ENCODE peak calls at places on chromosomes 5 and 9, in five cellular contexts. One of them, this sample, is unnamed.

GRCh38 chr5:142726188-142726731 is 40.4 kb upstream of the FGF1 start:
- DNase-seq in cardiac muscle cell: peak
- DNase-seq in kidney: no peak
- DNase-seq in mucosa of descending colon: no peak
- DNase-seq in naive B cell: no peak
- DNase-seq in this sample: no peak

GRCh38 chr9:35718726-35719511 is 13.1 kb downstream of the TLN1 start:
- DNase-seq in mucosa of descending colon: no peak
- DNase-seq in naive B cell: peak
- DNase-seq in kidney: peak
- DNase-seq in cardiac muscle cell: no peak
- DNase-seq in this sample: no peak

GRCh38 chr5:82351754-82352145 is 73.6 kb upstream of the RPS23 start:
- DNase-seq in mucosa of descending colon: no peak
- DNase-seq in naive B cell: peak
- DNase-seq in cardiac muscle cell: peak
- DNase-seq in kidney: no peak
- DNase-seq in this sample: no peak

GRCh38 chr9:135098400-135099105 is 11.1 kb downstream of the OLFM1 start:
- DNase-seq in mucosa of descending colon: no peak
- DNase-seq in naive B cell: no peak
- DNase-seq in kidney: no peak
- DNase-seq in cardiac muscle cell: peak
- DNase-seq in this sample: no peak

GRCh38 chr9:125172351-125172750 is 17.3 kb downstream of the PPP6C start:
- DNase-seq in cardiac muscle cell: peak
- DNase-seq in mucosa of descending colon: no peak
- DNase-seq in naive B cell: no peak
- DNase-seq in kidney: no peak
- DNase-seq in this sample: no peak

GRCh38 chr5:173412566-173412965 is 84.4 kb upstream of the STC2 start:
- DNase-seq in mucosa of descending colon: no peak
- DNase-seq in kidney: no peak
- DNase-seq in cardiac muscle cell: peak
- DNase-seq in naive B cell: no peak
- DNase-seq in this sample: no peak

GRCh38 chr5:104048231-104048630 is 485.6 kb upstream of the NUDT12 start:
- DNase-seq in naive B cell: no peak
- DNase-seq in kidney: no peak
- DNase-seq in cardiac muscle cell: no peak
- DNase-seq in mucosa of descending colon: no peak
- DNase-seq in this sample: no peak

GRCh38 chr5:115898656-115899055 is 56.9 kb downstream of the AP3S1 start:
- DNase-seq in naive B cell: no peak
- DNase-seq in kidney: no peak
- DNase-seq in cardiac muscle cell: peak
- DNase-seq in mucosa of descending colon: no peak
- DNase-seq in this sample: no peak

GRCh38 chr5:143059355-143059754 is 289.2 kb downstream of the ARHGAP26 start:
- DNase-seq in kidney: no peak
- DNase-seq in mucosa of descending colon: no peak
- DNase-seq in cardiac muscle cell: no peak
- DNase-seq in naive B cell: no peak
- DNase-seq in this sample: no peak

GRCh38 chr9:81824802-81825770 is 103.1 kb upstream of the SPATA31D4 start:
- DNase-seq in kidney: no peak
- DNase-seq in cardiac muscle cell: no peak
- DNase-seq in mucosa of descending colon: no peak
- DNase-seq in naive B cell: no peak
- DNase-seq in this sample: no peak

GRCh38 chr5:177473461-177473991 is at the start of gene DBN1:
- DNase-seq in kidney: no peak
- DNase-seq in cardiac muscle cell: peak
- DNase-seq in mucosa of descending colon: peak
- DNase-seq in naive B cell: no peak
- DNase-seq in this sample: peak

GRCh38 chr5:5257761-5258160 is 117.6 kb downstream of the ADAMTS16 start:
- DNase-seq in cardiac muscle cell: no peak
- DNase-seq in kidney: no peak
- DNase-seq in mucosa of descending colon: no peak
- DNase-seq in naive B cell: no peak
- DNase-seq in this sample: no peak

GRCh38 chr5:180178516-180179398 is 30.3 kb downstream of the RASGEF1C start:
- DNase-seq in kidney: no peak
- DNase-seq in cardiac muscle cell: no peak
- DNase-seq in naive B cell: no peak
- DNase-seq in mucosa of descending colon: no peak
- DNase-seq in this sample: no peak

GRCh38 chr9:127445851-127446719 is 5.1 kb downstream of the RPL12 start:
- DNase-seq in kidney: peak
- DNase-seq in mucosa of descending colon: no peak
- DNase-seq in cardiac muscle cell: no peak
- DNase-seq in naive B cell: no peak
- DNase-seq in this sample: no peak

GRCh38 chr5:72291601-72292000 is 28.4 kb downstream of the MRPS27 start:
- DNase-seq in cardiac muscle cell: no peak
- DNase-seq in naive B cell: no peak
- DNase-seq in kidney: no peak
- DNase-seq in mucosa of descending colon: no peak
- DNase-seq in this sample: no peak

GRCh38 chr9:117278020-117278419 is 136.8 kb downstream of the ASTN2 start:
- DNase-seq in cardiac muscle cell: no peak
- DNase-seq in kidney: no peak
- DNase-seq in mucosa of descending colon: no peak
- DNase-seq in naive B cell: no peak
- DNase-seq in this sample: no peak

GRCh38 chr5:166370928-166371690 is 1920.3 kb upstream of the WWC1 start:
- DNase-seq in kidney: no peak
- DNase-seq in mucosa of descending colon: no peak
- DNase-seq in cardiac muscle cell: peak
- DNase-seq in naive B cell: no peak
- DNase-seq in this sample: no peak

GRCh38 chr9:125694478-125694877 is 12.5 kb downstream of the MAPKAP1 start:
- DNase-seq in cardiac muscle cell: peak
- DNase-seq in kidney: no peak
- DNase-seq in mucosa of descending colon: no peak
- DNase-seq in naive B cell: no peak
- DNase-seq in this sample: no peak

GRCh38 chr5:163595851-163596399 is 90.5 kb downstream of the MAT2B start:
- DNase-seq in mucosa of descending colon: no peak
- DNase-seq in kidney: no peak
- DNase-seq in cardiac muscle cell: no peak
- DNase-seq in naive B cell: no peak
- DNase-seq in this sample: no peak

GRCh38 chr9:98808411-98808815 is 943 bp downstream of the GALNT12 start:
- DNase-seq in naive B cell: no peak
- DNase-seq in kidney: peak
- DNase-seq in mucosa of descending colon: peak
- DNase-seq in cardiac muscle cell: no peak
- DNase-seq in this sample: no peak

GRCh38 chr9:68887232-68887631 is 126.7 kb downstream of the PRKACG start:
- DNase-seq in mucosa of descending colon: no peak
- DNase-seq in naive B cell: no peak
- DNase-seq in kidney: no peak
- DNase-seq in cardiac muscle cell: no peak
- DNase-seq in this sample: no peak

GRCh38 chr5:41539454-41539853 is 29.1 kb upstream of the PLCXD3 start:
- DNase-seq in mucosa of descending colon: no peak
- DNase-seq in naive B cell: no peak
- DNase-seq in cardiac muscle cell: peak
- DNase-seq in kidney: no peak
- DNase-seq in this sample: no peak

GRCh38 chr5:33536802-33537201 is 96.0 kb downstream of the TARS1 start:
- DNase-seq in naive B cell: no peak
- DNase-seq in kidney: no peak
- DNase-seq in mucosa of descending colon: no peak
- DNase-seq in cardiac muscle cell: no peak
- DNase-seq in this sample: no peak

This sample was measured in C1 segment of cervical spinal cord.